ENCODE peak calls at places on chromosome 17, in five cellular contexts. N, J, E, V and A are unnamed samples.

GRCh38 chr17:72707881-72708280 is 384.6 kb downstream of the SLC39A11 start:
- DNase-seq in E (no peak), V (no peak), N (no peak), J (no peak), A (no peak)

GRCh38 chr17:36899250-36900129 is 37.8 kb upstream of the LHX1 start:
- DNase-seq in J (no peak), E (no peak), V (no peak), N (no peak), A (no peak)

GRCh38 chr17:36647598-36647997 is 46.2 kb downstream of the MRM1 start:
- DNase-seq in V (no peak), N (no peak), E (no peak), J (no peak), A (no peak)

GRCh38 chr17:60792250-60792898 is 114.7 kb downstream of the BCAS3 start:
- DNase-seq in J (no peak), V (no peak), N (no peak), E (no peak), A (no peak)

GRCh38 chr17:19492140-19492539 is 41.5 kb upstream of the SLC47A1 start:
- DNase-seq in V (no peak), N (no peak), J (no peak), E (no peak), A (peak; percentile 26)

GRCh38 chr17:6439951-6440350 is 4.3 kb upstream of the PIMREG start:
- DNase-seq in V (no peak), E (no peak), J (no peak), N (peak; percentile 67), A (no peak)

GRCh38 chr17:67272312-67273050 is 27.5 kb upstream of the HELZ start:
- DNase-seq in N (no peak), V (no peak), J (no peak), E (no peak), A (no peak)

GRCh38 chr17:65047939-65048338 is 8.6 kb downstream of the GNA13 start:
- DNase-seq in J (no peak), E (no peak), V (no peak), N (no peak), A (no peak)

GRCh38 chr17:55576237-55576998 is 65.2 kb upstream of the SMIM36 start:
- DNase-seq in E (no peak), N (no peak), V (no peak), J (peak; percentile 73), A (no peak)

GRCh38 chr17:4617090-4617489 is 24.4 kb downstream of the ALOX15 start:
- DNase-seq in N (no peak), V (no peak), J (no peak), E (no peak), A (no peak)

GRCh38 chr17:35244345-35245195 is 1.7 kb downstream of the SLFN5 start:
- DNase-seq in J (peak; percentile 98), N (no peak), E (peak; percentile 79), V (no peak), A (peak; percentile 18)

GRCh38 chr17:50129303-50129945 is 536 bp downstream of the SAMD14 start:
- DNase-seq in N (no peak), E (no peak), V (no peak), J (peak; percentile 59), A (peak; percentile 73)